ENCODE peak calls at places on chromosomes 1 and 21, in four cellular contexts. One of them, this sample, is unnamed. For H3K36me3, the result is how much of the 10 kb centered on the place peaks cover.

GRCh38 chr1:33683913-33684312 is 180.0 kb upstream of the HMGB4 start:
- DNase-seq in left lung: no peak
- DNase-seq in tibial nerve: no peak
- DNase-seq in transverse colon: no peak
- DNase-seq in this sample: no peak

GRCh38 chr1:22117851-22118250 is 25.0 kb downstream of the WNT4 start:
- DNase-seq in left lung: no peak
- DNase-seq in transverse colon: peak
- DNase-seq in tibial nerve: no peak
- DNase-seq in this sample: no peak

GRCh38 chr1:244801246-244801645 is 34.2 kb upstream of the COX20 start:
- DNase-seq in tibial nerve: no peak
- DNase-seq in transverse colon: peak
- DNase-seq in left lung: no peak
- DNase-seq in this sample: no peak

GRCh38 chr1:110594466-110595076 is 11.6 kb downstream of the KCNA2 start:
- DNase-seq in tibial nerve: no peak
- DNase-seq in transverse colon: no peak
- DNase-seq in left lung: no peak
- DNase-seq in this sample: no peak

GRCh38 chr1:1914101-1914811 is 804 bp upstream of the CALML6 start:
- DNase-seq in left lung: no peak
- DNase-seq in tibial nerve: no peak
- DNase-seq in transverse colon: peak
- DNase-seq in this sample: no peak

GRCh38 chr1:213050745-213051126 is 305 bp upstream of the RPS6KC1 start:
- DNase-seq in left lung: no peak
- DNase-seq in transverse colon: no peak
- DNase-seq in tibial nerve: no peak
- DNase-seq in this sample: no peak

GRCh38 chr1:247681288-247681897 is 1.9 kb upstream of the OR13G1 start:
- DNase-seq in tibial nerve: no peak
- DNase-seq in transverse colon: peak
- DNase-seq in left lung: no peak
- DNase-seq in this sample: peak

GRCh38 chr1:180927841-180928240 is 15.1 kb downstream of the KIAA1614 start:
- DNase-seq in left lung: no peak
- DNase-seq in transverse colon: no peak
- DNase-seq in tibial nerve: no peak
- DNase-seq in this sample: no peak

GRCh38 chr1:26704629-26705028 is 8.8 kb downstream of the ARID1A start:
- DNase-seq in tibial nerve: no peak
- DNase-seq in left lung: no peak
- DNase-seq in transverse colon: no peak
- DNase-seq in this sample: no peak
- H3K36me3 ChIP-seq in tibial nerve: under half
- H3K36me3 ChIP-seq in left lung: under half
- H3K36me3 ChIP-seq in transverse colon: under half
- H3K36me3 ChIP-seq in this sample: under half

DNA sequence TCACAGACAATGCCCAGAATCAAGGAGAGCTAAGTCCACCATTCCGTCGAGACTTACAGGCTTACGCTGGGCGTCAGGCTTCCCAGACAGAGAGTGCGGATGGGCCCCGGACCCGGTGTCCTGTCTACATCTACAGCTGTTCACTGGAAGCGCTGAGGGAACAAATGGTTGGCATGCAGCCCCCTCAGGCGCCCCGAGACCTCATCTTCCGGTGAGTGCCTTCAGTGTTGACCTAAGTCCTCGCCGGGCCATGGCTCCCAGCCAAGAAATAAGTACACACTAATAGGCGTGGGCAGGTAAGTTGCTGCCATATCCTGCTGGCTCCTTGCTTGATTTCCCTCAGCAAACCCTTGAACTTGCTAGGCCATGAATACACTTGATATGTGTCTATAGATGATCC is 26.2 kb downstream of the HYI start:
- DNase-seq in transverse colon: no peak
- DNase-seq in left lung: no peak
- DNase-seq in tibial nerve: no peak
- DNase-seq in this sample: no peak
- H3K36me3 ChIP-seq in transverse colon: under half
- H3K36me3 ChIP-seq in left lung: half or more
- H3K36me3 ChIP-seq in tibial nerve: half or more
- H3K36me3 ChIP-seq in this sample: half or more

GRCh38 chr1:25971044-25971881 is 26.6 kb downstream of the PAFAH2 start:
- DNase-seq in transverse colon: no peak
- DNase-seq in left lung: no peak
- DNase-seq in tibial nerve: no peak
- DNase-seq in this sample: no peak
- H3K36me3 ChIP-seq in transverse colon: under half
- H3K36me3 ChIP-seq in left lung: half or more
- H3K36me3 ChIP-seq in tibial nerve: half or more
- H3K36me3 ChIP-seq in this sample: under half

GRCh38 chr1:44310006-44310405 is 45.1 kb downstream of the ERI3 start:
- DNase-seq in left lung: no peak
- DNase-seq in tibial nerve: no peak
- DNase-seq in transverse colon: no peak
- DNase-seq in this sample: no peak
- H3K36me3 ChIP-seq in left lung: half or more
- H3K36me3 ChIP-seq in tibial nerve: half or more
- H3K36me3 ChIP-seq in transverse colon: under half
- H3K36me3 ChIP-seq in this sample: half or more

GRCh38 chr21:45276620-45277019 is 11.1 kb downstream of the POFUT2 start:
- DNase-seq in left lung: peak
- DNase-seq in tibial nerve: peak
- DNase-seq in transverse colon: no peak
- DNase-seq in this sample: no peak
- H3K36me3 ChIP-seq in left lung: half or more
- H3K36me3 ChIP-seq in tibial nerve: half or more
- H3K36me3 ChIP-seq in transverse colon: under half
- H3K36me3 ChIP-seq in this sample: half or more

GRCh38 chr1:13783551-13783950 is 83.6 kb downstream of the PRDM2 start:
- DNase-seq in transverse colon: no peak
- DNase-seq in left lung: no peak
- DNase-seq in tibial nerve: no peak
- DNase-seq in this sample: no peak
- H3K36me3 ChIP-seq in transverse colon: under half
- H3K36me3 ChIP-seq in left lung: half or more
- H3K36me3 ChIP-seq in tibial nerve: under half
- H3K36me3 ChIP-seq in this sample: half or more

DNA sequence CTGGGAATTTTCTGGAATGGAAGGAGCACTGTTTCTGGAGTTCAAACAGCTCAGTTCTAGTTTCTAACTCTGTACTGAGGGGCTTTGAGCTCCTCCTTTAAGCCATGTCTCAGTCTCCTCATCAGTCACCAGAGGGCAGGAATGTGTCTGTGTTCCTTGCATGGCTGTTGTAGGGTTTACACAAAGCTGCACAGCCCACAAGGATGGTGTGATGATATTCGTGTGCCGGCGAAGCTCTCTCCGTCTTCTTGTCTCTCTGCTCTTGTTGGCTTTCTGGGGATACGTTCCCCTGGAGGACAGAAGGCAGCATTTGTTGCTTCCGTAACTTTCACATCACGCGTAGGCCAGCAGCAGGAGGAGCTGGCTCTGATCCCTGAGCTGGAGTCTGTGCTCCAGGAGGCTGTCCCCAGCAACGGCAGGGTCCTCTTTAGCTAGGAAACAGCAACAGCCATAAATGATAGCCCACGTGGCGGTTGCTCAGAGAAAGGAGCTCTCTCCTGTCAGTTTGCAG is 189.3 kb upstream of the VAMP3 start:
- DNase-seq in transverse colon: no peak
- DNase-seq in left lung: no peak
- DNase-seq in tibial nerve: no peak
- DNase-seq in this sample: no peak
- H3K36me3 ChIP-seq in transverse colon: under half
- H3K36me3 ChIP-seq in left lung: under half
- H3K36me3 ChIP-seq in tibial nerve: under half
- H3K36me3 ChIP-seq in this sample: under half

GRCh38 chr1:35407743-35408142 is 139.2 kb downstream of the ZMYM4 start:
- DNase-seq in tibial nerve: no peak
- DNase-seq in left lung: no peak
- DNase-seq in transverse colon: no peak
- DNase-seq in this sample: no peak
- H3K36me3 ChIP-seq in tibial nerve: half or more
- H3K36me3 ChIP-seq in left lung: half or more
- H3K36me3 ChIP-seq in transverse colon: under half
- H3K36me3 ChIP-seq in this sample: half or more

DNA sequence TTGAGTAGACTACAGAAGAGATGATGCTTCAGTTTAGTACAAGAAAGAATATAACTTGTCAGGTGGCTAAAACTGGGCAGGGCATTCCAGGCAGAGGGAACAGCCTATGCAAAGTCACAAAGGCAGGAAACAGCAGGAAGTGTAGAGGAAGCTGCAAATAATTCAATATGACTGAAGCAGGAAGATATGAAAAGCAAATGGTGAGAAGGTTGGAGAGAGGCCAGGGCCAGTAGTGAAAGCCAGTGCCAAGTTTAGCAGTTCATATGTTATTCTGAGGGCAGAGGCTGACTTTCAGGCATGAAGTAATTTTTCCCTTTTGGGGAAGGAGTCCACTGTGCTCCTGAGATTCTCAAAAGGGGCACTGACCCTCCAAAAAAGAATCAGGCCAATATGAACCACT is 8.0 kb upstream of the YBX1 start:
- DNase-seq in tibial nerve: no peak
- DNase-seq in transverse colon: no peak
- DNase-seq in left lung: no peak
- DNase-seq in this sample: no peak
- H3K36me3 ChIP-seq in tibial nerve: half or more
- H3K36me3 ChIP-seq in transverse colon: under half
- H3K36me3 ChIP-seq in left lung: half or more
- H3K36me3 ChIP-seq in this sample: under half

This sample was measured in SK-N-MC.